ENCODE peak calls at places on chromosome 6, in six cellular contexts. P is GOT3; F is psoas muscle; Q is Ammon's horn; R is Calu3; U is effector memory CD8-positive, alpha-beta T cell. Z is an unnamed sample.

GRCh38 chr6:130535242-130535641 is 169.4 kb downstream of the TMEM200A start:
- DNase-seq in P (no peak), U (no peak), Q (no peak), F (no peak), R (no peak), Z (no peak)

GRCh38 chr6:10418862-10419748 is 4.2 kb upstream of the TFAP2A start:
- DNase-seq in Q (no peak), R (peak), P (no peak), F (no peak), U (no peak), Z (no peak)

GRCh38 chr6:79420054-79420453 is 117.2 kb downstream of the LCA5 start:
- DNase-seq in F (no peak), U (no peak), R (no peak), P (no peak), Q (peak), Z (peak)

GRCh38 chr6:14246876-14247275 is 129.3 kb downstream of the CD83 start:
- DNase-seq in P (no peak), Q (no peak), R (no peak), F (no peak), U (no peak), Z (no peak)

GRCh38 chr6:79391511-79391910 is 145.7 kb downstream of the LCA5 start:
- DNase-seq in Q (no peak), U (no peak), F (no peak), R (no peak), P (no peak), Z (no peak)

GRCh38 chr6:133973109-133973971 is 20.3 kb downstream of the TBPL1 start:
- DNase-seq in Q (peak), P (no peak), F (no peak), R (no peak), U (no peak), Z (peak)

GRCh38 chr6:56534680-56535419 is 107.8 kb downstream of the DST start:
- DNase-seq in U (no peak), Q (no peak), F (no peak), P (no peak), R (no peak), Z (no peak)

GRCh38 chr6:54427396-54427910 is 119.2 kb downstream of the TINAG start:
- DNase-seq in F (no peak), U (no peak), Q (no peak), P (no peak), R (no peak), Z (no peak)

GRCh38 chr6:11273406-11274065 is 41.1 kb upstream of the NEDD9 start:
- DNase-seq in R (peak), Q (no peak), F (no peak), P (no peak), U (no peak), Z (no peak)

GRCh38 chr6:128238248-128238647 is 282.2 kb downstream of the PTPRK start:
- DNase-seq in U (no peak), F (no peak), R (no peak), Q (peak), P (no peak), Z (peak)

GRCh38 chr6:41698350-41698781 is 37.0 kb downstream of the TFEB start:
- DNase-seq in F (no peak), Q (no peak), R (no peak), P (no peak), U (no peak), Z (no peak)

GRCh38 chr6:169162968-169163903 is 90.4 kb downstream of the THBS2 start:
- DNase-seq in R (peak), Q (no peak), U (no peak), P (peak), F (peak), Z (no peak)

GRCh38 chr6:5562277-5562676 is 301.0 kb downstream of the FARS2 start:
- DNase-seq in P (no peak), F (no peak), U (no peak), R (no peak), Q (no peak), Z (no peak)

GRCh38 chr6:92047886-92048285 is 1371.5 kb downstream of the EPHA7 start:
- DNase-seq in F (no peak), P (no peak), U (no peak), Q (no peak), R (no peak), Z (no peak)

GRCh38 chr6:15755555-15755954 is 92.7 kb upstream of the DTNBP1 start:
- DNase-seq in Q (no peak), P (no peak), F (no peak), U (no peak), R (no peak), Z (peak)

GRCh38 chr6:19214231-19214630 is 622.9 kb upstream of the ID4 start:
- DNase-seq in F (no peak), Q (no peak), P (no peak), U (no peak), R (no peak), Z (no peak)

GRCh38 chr6:30670760-30671527 is 1.9 kb downstream of the DHX16 start:
- DNase-seq in P (no peak), R (no peak), Q (no peak), U (no peak), F (no peak), Z (no peak)

GRCh38 chr6:54737247-54737646 is 109.3 kb upstream of the FAM83B start:
- DNase-seq in R (no peak), F (no peak), U (no peak), Q (no peak), P (no peak), Z (no peak)

GRCh38 chr6:107264357-107264831 is 149.1 kb upstream of the BEND3 start:
- DNase-seq in F (no peak), U (no peak), Q (no peak), R (peak), P (no peak), Z (no peak)

GRCh38 chr6:109051301-109051700 is 43.3 kb downstream of the SESN1 start:
- DNase-seq in P (no peak), F (no peak), R (no peak), U (no peak), Q (no peak), Z (no peak)